ENCODE peak calls at places on chromosomes 11 and 22, in seven cellular contexts. One of them, this sample, is unnamed.

GRCh38 chr11:3109921-3110706 is 52.9 kb upstream of the CARS1 start:
- DNase-seq in K562: peak; percentile 95
- DNase-seq in HepG2: peak; percentile 15
- DNase-seq in GM12892: peak; percentile 64
- DNase-seq in GM12878: no peak
- DNase-seq in SK-N-SH: peak; percentile 76
- DNase-seq in H1: peak; percentile 43
- DNase-seq in this sample: peak; percentile 77

GRCh38 chr11:2806351-2807058 is 79.1 kb downstream of the CDKN1C start:
- DNase-seq in K562: no peak
- DNase-seq in HepG2: no peak
- DNase-seq in GM12892: no peak
- DNase-seq in GM12878: no peak
- DNase-seq in SK-N-SH: no peak
- DNase-seq in H1: no peak
- DNase-seq in this sample: no peak

GRCh38 chr22:44707752-44708151 is 5.7 kb downstream of the PRR5 start:
- DNase-seq in K562: no peak
- DNase-seq in HepG2: no peak
- DNase-seq in GM12892: no peak
- DNase-seq in GM12878: no peak
- DNase-seq in SK-N-SH: no peak
- DNase-seq in H1: no peak
- DNase-seq in this sample: no peak

GRCh38 chr11:44568706-44569473 is 3.4 kb downstream of the CD82 start:
- DNase-seq in K562: peak; percentile 21
- DNase-seq in HepG2: no peak
- DNase-seq in GM12892: peak; percentile 69
- DNase-seq in GM12878: peak; percentile 63
- DNase-seq in SK-N-SH: peak; percentile 38
- DNase-seq in H1: no peak
- DNase-seq in this sample: no peak

GRCh38 chr11:18243783-18244362 is 4.6 kb downstream of the SAA2 start:
- DNase-seq in K562: peak; percentile 66
- DNase-seq in HepG2: peak; percentile 52
- DNase-seq in GM12892: no peak
- DNase-seq in GM12878: peak; percentile 54
- DNase-seq in SK-N-SH: peak; percentile 53
- DNase-seq in H1: peak; percentile 19
- DNase-seq in this sample: no peak

GRCh38 chr11:69880041-69880802 is 61.0 kb upstream of the FGF3 start:
- DNase-seq in K562: no peak
- DNase-seq in HepG2: no peak
- DNase-seq in GM12892: no peak
- DNase-seq in GM12878: no peak
- DNase-seq in SK-N-SH: no peak
- DNase-seq in H1: no peak
- DNase-seq in this sample: no peak

GRCh38 chr22:49785841-49786451 is 41.7 kb downstream of the BRD1 start:
- DNase-seq in K562: peak; percentile 45
- DNase-seq in HepG2: no peak
- DNase-seq in GM12892: no peak
- DNase-seq in GM12878: no peak
- DNase-seq in SK-N-SH: no peak
- DNase-seq in H1: no peak
- DNase-seq in this sample: no peak

GRCh38 chr11:36122715-36123114 is 166.5 kb downstream of the COMMD9 start:
- DNase-seq in K562: no peak
- DNase-seq in HepG2: no peak
- DNase-seq in GM12892: no peak
- DNase-seq in GM12878: no peak
- DNase-seq in SK-N-SH: no peak
- DNase-seq in H1: no peak
- DNase-seq in this sample: no peak

GRCh38 chr22:22981670-22982571 is 88.4 kb upstream of the GNAZ start:
- DNase-seq in K562: no peak
- DNase-seq in HepG2: no peak
- DNase-seq in GM12892: no peak
- DNase-seq in GM12878: no peak
- DNase-seq in SK-N-SH: no peak
- DNase-seq in H1: no peak
- DNase-seq in this sample: no peak

GRCh38 chr22:48596111-48596860 is 1231.4 kb downstream of the BRD1 start:
- DNase-seq in K562: no peak
- DNase-seq in HepG2: no peak
- DNase-seq in GM12892: no peak
- DNase-seq in GM12878: no peak
- DNase-seq in SK-N-SH: no peak
- DNase-seq in H1: no peak
- DNase-seq in this sample: no peak

GRCh38 chr11:64246874-64247728 is at the start of gene PPP1R14B:
- DNase-seq in K562: peak; percentile 72
- DNase-seq in HepG2: peak; percentile 80
- DNase-seq in GM12892: peak; percentile 91
- DNase-seq in GM12878: no peak
- DNase-seq in SK-N-SH: peak; percentile 95
- DNase-seq in H1: no peak
- DNase-seq in this sample: peak; percentile 85

GRCh38 chr11:32297629-32298028 is 137.7 kb downstream of the WT1 start:
- DNase-seq in K562: peak; percentile 31
- DNase-seq in HepG2: no peak
- DNase-seq in GM12892: no peak
- DNase-seq in GM12878: no peak
- DNase-seq in SK-N-SH: peak; percentile 38
- DNase-seq in H1: no peak
- DNase-seq in this sample: no peak

GRCh38 chr11:122159173-122159701 is 43.2 kb upstream of the BLID start:
- DNase-seq in K562: no peak
- DNase-seq in HepG2: no peak
- DNase-seq in GM12892: no peak
- DNase-seq in GM12878: no peak
- DNase-seq in SK-N-SH: peak; percentile 9
- DNase-seq in H1: no peak
- DNase-seq in this sample: no peak

GRCh38 chr11:87076260-87076783 is 38.6 kb downstream of the TMEM135 start:
- DNase-seq in K562: no peak
- DNase-seq in HepG2: no peak
- DNase-seq in GM12892: no peak
- DNase-seq in GM12878: no peak
- DNase-seq in SK-N-SH: no peak
- DNase-seq in H1: no peak
- DNase-seq in this sample: no peak

GRCh38 chr11:68954970-68955958 is 25.5 kb downstream of the MRGPRD start:
- DNase-seq in K562: peak; percentile 57
- DNase-seq in HepG2: no peak
- DNase-seq in GM12892: no peak
- DNase-seq in GM12878: no peak
- DNase-seq in SK-N-SH: no peak
- DNase-seq in H1: no peak
- DNase-seq in this sample: no peak

GRCh38 chr11:66745356-66746235 is 16.6 kb upstream of the SPTBN2 start:
- DNase-seq in K562: peak; percentile 44
- DNase-seq in HepG2: no peak
- DNase-seq in GM12892: peak; percentile 56
- DNase-seq in GM12878: no peak
- DNase-seq in SK-N-SH: no peak
- DNase-seq in H1: no peak
- DNase-seq in this sample: peak; percentile 53

GRCh38 chr22:37569921-37570660 is 9.8 kb downstream of the LGALS2 start:
- DNase-seq in K562: peak; percentile 62
- DNase-seq in HepG2: no peak
- DNase-seq in GM12892: no peak
- DNase-seq in GM12878: no peak
- DNase-seq in SK-N-SH: no peak
- DNase-seq in H1: no peak
- DNase-seq in this sample: no peak

GRCh38 chr11:10208045-10208674 is 85.9 kb downstream of the SBF2 start:
- DNase-seq in K562: peak; percentile 40
- DNase-seq in HepG2: peak; percentile 41
- DNase-seq in GM12892: peak; percentile 7
- DNase-seq in GM12878: peak; percentile 32
- DNase-seq in SK-N-SH: peak; percentile 56
- DNase-seq in H1: no peak
- DNase-seq in this sample: no peak

GRCh38 chr11:119284344-119285157 is 32.4 kb downstream of the MCAM start:
- DNase-seq in K562: no peak
- DNase-seq in HepG2: peak; percentile 34
- DNase-seq in GM12892: no peak
- DNase-seq in GM12878: no peak
- DNase-seq in SK-N-SH: peak; percentile 36
- DNase-seq in H1: no peak
- DNase-seq in this sample: peak; percentile 32

GRCh38 chr11:117410861-117411725 is 83.4 kb downstream of the CEP164 start:
- DNase-seq in K562: no peak
- DNase-seq in HepG2: peak; percentile 67
- DNase-seq in GM12892: no peak
- DNase-seq in GM12878: no peak
- DNase-seq in SK-N-SH: peak; percentile 77
- DNase-seq in H1: no peak
- DNase-seq in this sample: no peak

GRCh38 chr11:83773950-83774880 is 488.0 kb upstream of the CCDC90B start:
- DNase-seq in K562: no peak
- DNase-seq in HepG2: no peak
- DNase-seq in GM12892: no peak
- DNase-seq in GM12878: no peak
- DNase-seq in SK-N-SH: no peak
- DNase-seq in H1: no peak
- DNase-seq in this sample: no peak

GRCh38 chr11:36027731-36028130 is 83.9 kb downstream of the LDLRAD3 start:
- DNase-seq in K562: no peak
- DNase-seq in HepG2: no peak
- DNase-seq in GM12892: no peak
- DNase-seq in GM12878: no peak
- DNase-seq in SK-N-SH: no peak
- DNase-seq in H1: no peak
- DNase-seq in this sample: no peak

GRCh38 chr11:60367009-60367408 is 11.3 kb upstream of the MS4A7 start:
- DNase-seq in K562: no peak
- DNase-seq in HepG2: no peak
- DNase-seq in GM12892: peak; percentile 46
- DNase-seq in GM12878: peak; percentile 81
- DNase-seq in SK-N-SH: no peak
- DNase-seq in H1: no peak
- DNase-seq in this sample: peak; percentile 47

GRCh38 chr11:133576351-133576750 is 44.0 kb upstream of the OPCML start:
- DNase-seq in K562: peak; percentile 12
- DNase-seq in HepG2: no peak
- DNase-seq in GM12892: no peak
- DNase-seq in GM12878: no peak
- DNase-seq in SK-N-SH: peak; percentile 17
- DNase-seq in H1: no peak
- DNase-seq in this sample: no peak

GRCh38 chr11:7439921-7440320 is 45.4 kb upstream of the OLFML1 start:
- DNase-seq in K562: no peak
- DNase-seq in HepG2: no peak
- DNase-seq in GM12892: no peak
- DNase-seq in GM12878: no peak
- DNase-seq in SK-N-SH: no peak
- DNase-seq in H1: no peak
- DNase-seq in this sample: no peak

GRCh38 chr22:27561301-27561820 is 240.2 kb downstream of the MN1 start:
- DNase-seq in K562: no peak
- DNase-seq in HepG2: no peak
- DNase-seq in GM12892: no peak
- DNase-seq in GM12878: no peak
- DNase-seq in SK-N-SH: no peak
- DNase-seq in H1: no peak
- DNase-seq in this sample: no peak
- TF ChIP-seq TAF1 in K562: no peak
- TF ChIP-seq TAF1 in HepG2: no peak
- TF ChIP-seq TAF1 in GM12892: no peak
- TF ChIP-seq TAF1 in GM12878: no peak
- TF ChIP-seq TAF1 in SK-N-SH: no peak
- TF ChIP-seq TAF1 in H1: no peak
- TF ChIP-seq TAF1 in this sample: no peak

DNA sequence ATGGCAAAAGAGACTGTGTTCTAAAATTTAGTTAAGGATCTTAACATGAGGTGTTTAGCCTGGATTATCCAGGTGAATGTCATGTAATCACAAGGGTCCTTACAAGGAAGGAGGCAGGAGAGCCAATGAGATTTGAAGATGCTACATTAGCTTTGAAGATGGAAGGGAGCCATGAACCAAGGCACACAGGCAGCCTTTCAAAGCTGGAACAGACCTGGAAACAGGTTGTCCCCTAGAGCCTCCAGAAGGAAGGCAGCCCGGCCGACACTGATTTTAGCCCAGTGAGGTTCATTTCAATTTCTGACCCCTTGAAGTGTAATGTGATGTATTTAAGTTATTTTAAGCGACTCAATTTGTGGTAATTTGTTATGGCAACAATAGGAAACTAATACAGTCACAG is 195.3 kb upstream of the MTMR2 start:
- DNase-seq in K562: no peak
- DNase-seq in HepG2: no peak
- DNase-seq in GM12892: no peak
- DNase-seq in GM12878: no peak
- DNase-seq in SK-N-SH: no peak
- DNase-seq in H1: no peak
- DNase-seq in this sample: no peak
- TF ChIP-seq POLR2AphosphoS5 in K562: no peak
- TF ChIP-seq POLR2AphosphoS5 in HepG2: no peak
- TF ChIP-seq POLR2AphosphoS5 in GM12892: no peak
- TF ChIP-seq POLR2AphosphoS5 in GM12878: no peak
- TF ChIP-seq POLR2AphosphoS5 in SK-N-SH: no peak
- TF ChIP-seq POLR2AphosphoS5 in H1: no peak
- TF ChIP-seq POLR2AphosphoS5 in this sample: no peak

DNA sequence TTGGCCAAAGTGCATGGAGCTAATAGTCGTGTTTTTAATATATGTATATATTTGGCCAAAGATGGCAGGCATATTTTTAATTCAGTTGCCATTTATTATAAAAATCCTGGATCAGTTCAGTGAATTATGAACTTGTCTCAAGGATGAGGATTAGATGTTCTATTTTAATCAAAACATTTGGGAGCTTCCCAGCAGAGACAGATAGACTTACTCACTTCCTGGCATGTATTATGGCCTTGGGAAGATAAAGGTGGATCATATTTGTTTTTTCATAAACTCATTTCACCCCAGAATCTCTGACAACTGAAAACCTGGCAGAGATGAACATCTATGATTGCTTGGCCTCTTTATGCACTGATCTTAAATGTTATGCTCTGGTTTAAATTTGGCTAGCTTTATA is 148.8 kb downstream of the NCAM1 start:
- DNase-seq in K562: no peak
- DNase-seq in HepG2: no peak
- DNase-seq in GM12892: no peak
- DNase-seq in GM12878: no peak
- DNase-seq in SK-N-SH: no peak
- DNase-seq in H1: no peak
- DNase-seq in this sample: no peak
- TF ChIP-seq TAF1 in K562: no peak
- TF ChIP-seq TAF1 in HepG2: no peak
- TF ChIP-seq TAF1 in GM12892: no peak
- TF ChIP-seq TAF1 in GM12878: no peak
- TF ChIP-seq TAF1 in SK-N-SH: no peak
- TF ChIP-seq TAF1 in H1: no peak
- TF ChIP-seq TAF1 in this sample: no peak

DNA sequence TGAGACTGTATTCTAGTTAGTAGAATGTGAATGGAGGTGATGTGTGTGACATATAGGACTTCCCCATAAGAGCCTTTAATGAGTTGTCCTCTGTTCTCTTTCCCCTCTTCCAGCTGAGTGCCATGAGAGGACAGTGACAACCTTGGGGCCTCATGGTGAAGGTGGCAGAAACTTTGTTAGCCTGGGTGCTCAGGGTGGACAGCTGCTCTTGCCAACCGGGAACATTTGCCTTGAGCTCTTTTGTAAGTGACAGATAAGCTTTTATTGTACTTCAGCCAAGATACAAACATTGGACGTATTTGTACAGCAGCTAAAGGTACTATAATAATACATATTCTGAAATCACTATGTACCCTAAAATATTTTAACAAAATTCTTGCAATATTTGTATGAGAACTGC is 33.0 kb upstream of the PLET1 start:
- DNase-seq in K562: no peak
- DNase-seq in HepG2: no peak
- DNase-seq in GM12892: no peak
- DNase-seq in GM12878: no peak
- DNase-seq in SK-N-SH: no peak
- DNase-seq in H1: no peak
- DNase-seq in this sample: no peak
- TF ChIP-seq POLR2AphosphoS5 in K562: no peak
- TF ChIP-seq POLR2AphosphoS5 in HepG2: no peak
- TF ChIP-seq POLR2AphosphoS5 in GM12892: no peak
- TF ChIP-seq POLR2AphosphoS5 in GM12878: no peak
- TF ChIP-seq POLR2AphosphoS5 in SK-N-SH: no peak
- TF ChIP-seq POLR2AphosphoS5 in H1: no peak
- TF ChIP-seq POLR2AphosphoS5 in this sample: no peak